ENCODE peak calls at places on chromosomes 1 and 21, in five cellular contexts. I is IMR-90, B is cardiac fibroblast, D is H1, F is A673. L is an unnamed sample.

GRCh38 chr1:115969509-115969908 is 6.8 kb upstream of the SLC22A15 start:
- DNase-seq in F (peak; percentile 53), B (peak; percentile 15), D (peak; percentile 61), I (no peak), L (peak; percentile 3)

GRCh38 chr21:28714795-28715464 is 277.7 kb downstream of the LTN1 start:
- DNase-seq in B (peak; percentile 59), I (peak; percentile 81), F (no peak), D (no peak), L (peak; percentile 71)

GRCh38 chr1:182610606-182611194 is 6.5 kb upstream of the RGS16 start:
- DNase-seq in I (no peak), D (no peak), B (no peak), F (peak; percentile 85), L (no peak)

GRCh38 chr1:201267481-201268229 is 15.7 kb upstream of the PKP1 start:
- DNase-seq in F (no peak), D (no peak), I (peak; percentile 85), B (no peak), L (peak; percentile 73)

GRCh38 chr1:190170321-190170720 is 307.3 kb downstream of the BRINP3 start:
- DNase-seq in D (no peak), B (no peak), F (no peak), I (peak; percentile 85), L (peak; percentile 15)

GRCh38 chr1:6727535-6727934 is 25.9 kb upstream of the DNAJC11 start:
- DNase-seq in F (peak; percentile 76), D (peak; percentile 44), I (peak; percentile 54), B (peak; percentile 72), L (peak; percentile 41)

GRCh38 chr21:34202553-34203332 is 129.4 kb downstream of the MRPS6 start:
- DNase-seq in F (no peak), I (no peak), B (peak; percentile 32), D (no peak), L (peak; percentile 9)

GRCh38 chr1:215055281-215055935 is 27.1 kb upstream of the KCNK2 start:
- DNase-seq in B (no peak), D (no peak), I (peak; percentile 16), F (no peak), L (no peak)

GRCh38 chr1:89065077-89065868 is at the start of gene GBP1:
- DNase-seq in D (no peak), I (peak; percentile 88), B (peak; percentile 89), F (peak; percentile 47), L (peak; percentile 85)

GRCh38 chr1:81125672-81126071 is 675.1 kb upstream of the ADGRL2 start:
- DNase-seq in I (peak; percentile 90), B (no peak), D (no peak), F (peak; percentile 36), L (peak; percentile 74)

GRCh38 chr1:184118051-184118450 is 66.5 kb downstream of the TSEN15 start:
- DNase-seq in I (peak; percentile 99), D (no peak), F (peak; percentile 74), B (peak; percentile 91), L (peak; percentile 93)

GRCh38 chr1:70319750-70320149 is 34.8 kb downstream of the ANKRD13C start:
- DNase-seq in F (no peak), I (peak; percentile 87), B (peak; percentile 8), D (no peak), L (peak; percentile 70)

DNA sequence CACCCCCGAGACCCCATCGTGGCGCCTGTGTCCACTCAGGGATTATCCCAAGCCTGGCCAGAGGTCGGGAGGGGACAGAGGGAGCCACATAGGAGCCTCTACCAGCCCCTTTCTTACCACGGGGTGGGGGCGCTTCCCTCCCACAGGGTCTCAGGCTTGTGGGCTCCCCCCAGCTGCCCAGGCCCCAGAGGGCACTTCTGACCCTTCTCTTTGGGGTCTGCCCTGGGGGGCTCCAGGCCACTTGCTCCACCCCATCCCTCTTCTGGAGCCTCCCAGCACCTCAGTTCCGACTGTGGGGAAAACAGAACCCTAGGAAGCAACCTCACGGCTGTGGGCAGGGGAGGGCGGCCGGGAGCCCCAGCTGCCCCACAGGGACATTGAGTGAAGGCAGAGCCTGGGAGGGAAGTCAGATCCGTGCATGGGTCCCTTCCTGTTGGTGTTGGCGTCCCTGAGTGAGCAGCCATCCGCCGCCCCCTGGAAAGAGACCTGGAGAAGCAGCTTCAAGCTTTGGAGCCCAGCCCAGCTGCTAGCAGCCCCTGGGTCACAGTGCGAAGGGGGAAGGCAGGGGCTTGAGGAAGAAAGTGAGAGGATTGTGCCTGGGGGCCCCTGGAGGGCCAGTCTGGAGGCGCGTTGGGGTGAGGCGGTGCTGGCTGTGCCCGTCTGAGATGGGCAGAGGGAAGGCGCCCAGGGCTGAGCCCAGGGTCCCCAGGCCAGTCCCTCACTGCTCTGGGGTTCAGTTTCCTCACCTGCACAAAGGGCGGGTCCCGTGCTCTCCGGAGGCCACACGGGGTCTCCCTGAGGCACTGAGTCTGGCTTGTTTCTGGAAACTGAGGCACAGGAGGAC is 22.1 kb downstream of the RRP1 start:
- DNase-seq in D (no peak), B (no peak), I (no peak), F (no peak), L (no peak)
- H3K4me3 ChIP-seq in D (no peak overlapping the region), B (no peak overlapping the region), I (no peak overlapping the region), F (peak overlapping the region; percentile 21), L (no peak overlapping the region)

GRCh38 chr1:13469343-13469742 is 44.5 kb downstream of the LRRC38 start:
- DNase-seq in B (no peak), I (no peak), D (no peak), F (peak; percentile 45), L (no peak)
- TF ChIP-seq CTCF in B (peak; percentile 8), I (no peak), D (no peak), F (peak; percentile 50), L (no peak)

GRCh38 chr1:87058343-87058649 is 143.9 kb downstream of the HS2ST1 start:
- DNase-seq in B (no peak), D (no peak), I (peak; percentile 25), F (no peak), L (peak; percentile 32)
- H3K4me3 ChIP-seq in B (no peak overlapping the region), D (no peak overlapping the region), I (no peak overlapping the region), F (no peak overlapping the region), L (peak overlapping the region; percentile 55)

DNA sequence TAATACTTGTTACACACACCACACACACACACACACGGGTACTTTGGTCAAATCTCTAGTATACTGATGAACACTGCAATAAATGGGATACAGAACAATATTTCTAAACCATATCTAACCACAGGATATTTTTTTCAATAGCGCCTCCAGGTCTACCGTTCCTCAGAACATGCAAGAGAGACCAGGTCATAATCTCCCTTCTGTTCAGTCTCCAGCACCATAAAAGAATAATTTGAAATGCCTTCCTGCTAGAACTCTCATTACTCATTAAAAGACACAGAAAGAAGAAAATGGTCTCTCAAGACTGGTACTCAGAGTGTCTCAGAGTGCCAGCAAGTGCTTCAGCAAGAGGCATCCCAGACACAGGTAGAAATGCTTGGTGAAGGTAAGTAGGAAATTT is 11.5 kb upstream of the SLC44A3 start:
- DNase-seq in D (no peak), I (no peak), B (no peak), F (no peak), L (no peak)
- TF ChIP-seq CTCF in D (no peak), I (no peak), B (no peak), F (no peak), L (no peak)

GRCh38 chr21:24353492-24353891 is 1253.8 kb downstream of the MRPL39 start:
- DNase-seq in B (no peak), I (no peak), F (no peak), D (no peak), L (no peak)
- H3K4me3 ChIP-seq in B (no peak overlapping the region), I (no peak overlapping the region), F (no peak overlapping the region), D (no peak overlapping the region), L (no peak overlapping the region)

DNA sequence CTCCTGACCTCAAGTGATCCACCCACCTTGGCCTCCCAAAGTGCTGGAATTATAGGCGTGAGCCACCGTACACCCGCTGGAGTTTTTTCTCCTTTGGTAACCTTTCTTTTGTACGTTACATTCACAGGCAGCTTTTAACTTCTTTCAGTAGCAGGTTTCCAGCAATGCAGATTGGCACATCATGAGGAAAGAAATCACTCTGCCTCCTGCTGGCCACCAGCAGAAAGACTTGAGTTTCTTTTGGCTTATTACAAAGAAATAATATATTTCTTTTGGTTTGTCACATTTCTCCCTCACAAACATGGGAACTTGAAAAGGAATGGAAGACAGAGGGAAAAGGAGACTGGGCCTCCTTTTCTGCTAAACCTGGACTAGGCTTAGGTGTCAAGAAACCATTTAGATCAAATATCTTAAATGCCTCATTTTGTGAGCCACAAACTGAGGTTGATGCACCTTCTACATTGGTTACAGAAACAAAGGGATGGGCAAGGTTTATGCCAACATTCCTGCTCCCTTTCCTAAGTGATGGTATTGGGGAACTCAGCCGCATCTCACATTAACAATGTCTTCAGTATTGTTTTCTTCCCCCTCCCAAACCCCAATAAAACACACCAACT is 7.8 kb downstream of the ENSA start:
- DNase-seq in I (peak; percentile 79), D (no peak), F (peak; percentile 68), B (peak; percentile 86), L (peak; percentile 57)
- TF ChIP-seq CTCF in I (peak; percentile 79), D (no peak), F (peak; percentile 73), B (peak; percentile 67), L (peak; percentile 63)

L was measured in foreskin fibroblast.